ENCODE peak calls at places on chromosomes 3 and 15, in ten cellular contexts. H, K, D, G, Z, N, E, V, X and O are unnamed samples. For H3K36me3, the result is how much of the 10 kb centered on the place peaks cover.

GRCh38 chr3:145355175-145355574 is 805.8 kb downstream of the PLOD2 start:
- DNase-seq in H (no peak), N (no peak), K (no peak), G (no peak), D (no peak), E (no peak), X (no peak), V (no peak), Z (no peak), O (no peak)

GRCh38 chr15:75606711-75607684 is 18.5 kb downstream of the SNUPN start:
- DNase-seq in G (no peak), N (peak), K (no peak), E (no peak), X (no peak), Z (no peak), H (peak), V (no peak), D (no peak), O (no peak)

GRCh38 chr15:79310985-79311900 is at the start of gene TMED3:
- DNase-seq in K (peak), Z (peak), H (peak), G (peak), E (peak), N (peak), V (peak), D (peak), X (peak), O (peak)

GRCh38 chr3:48034000-48034516 is 17.8 kb upstream of the MAP4 start:
- DNase-seq in D (no peak), X (no peak), H (no peak), G (no peak), N (no peak), K (no peak), Z (no peak), E (peak), V (no peak), O (no peak)

GRCh38 chr3:149134560-149134959 is 5.1 kb downstream of the HPS3 start:
- DNase-seq in X (peak), H (no peak), Z (no peak), K (no peak), V (no peak), G (no peak), N (no peak), E (peak), D (no peak), O (no peak)

GRCh38 chr15:98720036-98720435 is 71.7 kb downstream of the IGF1R start:
- DNase-seq in X (no peak), E (no peak), N (no peak), Z (no peak), D (no peak), K (no peak), G (no peak), V (no peak), H (no peak), O (no peak)

GRCh38 chr3:128996200-128996599 is 2.3 kb upstream of the CFAP92 start:
- DNase-seq in K (no peak), H (no peak), N (no peak), G (no peak), Z (no peak), X (no peak), D (no peak), E (no peak), V (no peak), O (no peak)

GRCh38 chr3:66475386-66476020 is 25.3 kb downstream of the LRIG1 start:
- DNase-seq in H (no peak), K (no peak), Z (no peak), D (no peak), N (no peak), G (no peak), V (no peak), X (no peak), E (no peak), O (peak)

GRCh38 chr3:8595935-8596262 is 48.7 kb downstream of the SSUH2 start:
- DNase-seq in H (no peak), N (no peak), X (no peak), E (no peak), Z (no peak), D (no peak), V (no peak), G (no peak), K (no peak), O (no peak)

GRCh38 chr3:61591300-61591699 is 29.9 kb downstream of the PTPRG start:
- DNase-seq in H (no peak), Z (no peak), V (no peak), K (no peak), N (no peak), G (no peak), X (no peak), D (no peak), E (no peak), O (no peak)

GRCh38 chr3:50536471-50537180 is 30.9 kb downstream of the C3orf18 start:
- DNase-seq in N (no peak), G (no peak), D (no peak), E (no peak), X (no peak), Z (no peak), V (no peak), H (no peak), K (no peak), O (no peak)

GRCh38 chr3:100744671-100745070 is 35.4 kb downstream of the TFG start:
- DNase-seq in G (no peak), Z (no peak), E (no peak), K (peak), D (no peak), N (no peak), V (no peak), H (no peak), X (no peak), O (no peak)

GRCh38 chr3:100737334-100737733 is 28.0 kb downstream of the TFG start:
- DNase-seq in D (no peak), N (no peak), G (no peak), X (no peak), H (no peak), E (peak), V (no peak), K (peak), Z (no peak), O (no peak)

GRCh38 chr3:100745617-100746016 is 36.3 kb downstream of the TFG start:
- DNase-seq in V (no peak), E (no peak), X (no peak), N (no peak), G (no peak), H (no peak), K (no peak), Z (no peak), D (no peak), O (no peak)

GRCh38 chr3:100743535-100743934 is 34.2 kb downstream of the TFG start:
- DNase-seq in E (no peak), G (no peak), N (no peak), H (no peak), V (no peak), D (no peak), X (no peak), Z (no peak), K (no peak), O (no peak)

DNA sequence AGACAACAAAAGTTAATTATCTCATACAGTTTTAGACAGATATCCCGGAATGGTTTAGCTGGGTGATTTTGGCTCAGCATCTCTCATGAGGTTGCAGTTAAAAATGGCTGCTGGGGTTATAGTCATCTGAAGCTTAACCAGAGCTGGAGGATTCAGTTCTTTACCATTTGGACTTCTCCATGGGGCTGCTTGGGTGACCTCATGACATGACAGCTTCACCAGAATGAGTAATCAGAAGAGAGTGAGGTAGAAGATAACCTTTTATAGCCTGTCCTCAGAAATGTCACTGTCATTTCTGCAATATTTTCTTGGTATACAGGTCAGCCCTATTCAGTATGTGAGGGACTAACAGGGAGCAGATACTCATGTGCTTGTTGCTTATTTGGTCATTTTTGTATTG is 30.9 kb downstream of the TFG start:
- DNase-seq in K (no peak), E (no peak), Z (no peak), H (no peak), N (no peak), X (no peak), G (no peak), D (no peak), V (no peak), O (no peak)
- H3K36me3 ChIP-seq in K (under half), E (under half), Z (under half), H (half or more), N (under half), X (half or more), G (under half), D (half or more), V (under half), O (under half)

GRCh38 chr3:68163054-68163453 is 508.6 kb upstream of the SUCLG2 start:
- DNase-seq in N (no peak), D (no peak), V (no peak), X (no peak), K (no peak), G (no peak), H (no peak), E (no peak), Z (no peak), O (no peak)

GRCh38 chr3:68163961-68164360 is 509.5 kb upstream of the SUCLG2 start:
- DNase-seq in H (no peak), K (no peak), V (no peak), X (no peak), N (no peak), Z (no peak), D (no peak), G (no peak), E (no peak), O (no peak)

GRCh38 chr3:68162644-68163043 is 508.2 kb upstream of the SUCLG2 start:
- DNase-seq in Z (no peak), X (no peak), V (no peak), E (no peak), H (no peak), N (no peak), D (no peak), K (no peak), G (no peak), O (no peak)
- H3K36me3 ChIP-seq in Z (under half), X (under half), V (under half), E (under half), H (under half), N (under half), D (under half), K (under half), G (under half), O (under half)

DNA sequence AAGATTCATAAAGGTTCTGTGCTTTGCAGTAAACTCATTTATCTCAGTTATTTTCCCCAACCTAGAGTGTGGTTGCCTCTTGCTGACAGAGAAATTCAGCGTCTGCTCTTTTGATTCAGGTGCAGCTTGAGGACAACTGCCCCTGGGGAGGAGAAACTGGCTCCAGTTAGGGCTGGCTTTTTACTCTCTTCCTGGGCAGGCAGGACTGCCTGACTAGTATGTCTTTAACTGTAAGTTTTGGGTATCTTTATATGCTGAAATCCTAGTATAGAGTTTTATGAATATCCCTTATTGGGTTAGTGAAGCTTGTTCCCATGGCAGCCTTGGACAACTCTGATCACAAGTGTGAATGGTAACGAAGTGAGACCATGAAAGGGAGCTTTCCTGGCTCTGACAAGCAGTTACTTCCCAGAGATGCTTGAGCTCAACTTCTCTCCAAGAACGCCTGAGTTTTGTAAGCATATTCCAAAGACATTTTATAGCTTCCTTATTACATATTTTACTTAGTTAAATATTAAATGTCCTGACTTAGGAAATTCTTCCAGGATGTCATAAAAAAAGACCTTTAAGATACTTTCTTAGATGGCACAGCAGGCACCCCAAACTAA is 27.1 kb downstream of the CCNB2 start:
- DNase-seq in G (no peak), E (no peak), K (no peak), X (no peak), V (no peak), H (no peak), Z (no peak), N (no peak), D (no peak), O (peak)
- H3K36me3 ChIP-seq in G (under half), E (under half), K (under half), X (under half), V (under half), H (under half), Z (under half), N (under half), D (under half), O (under half)

GRCh38 chr15:66025972-66026371 is 156.7 kb downstream of the RAB11A start:
- DNase-seq in V (no peak), N (no peak), E (no peak), X (no peak), H (no peak), K (peak), G (no peak), D (no peak), Z (no peak), O (no peak)

GRCh38 chr15:66024116-66024515 is 154.8 kb downstream of the RAB11A start:
- DNase-seq in H (no peak), Z (no peak), V (no peak), N (no peak), E (no peak), X (no peak), D (no peak), G (no peak), K (no peak), O (no peak)

GRCh38 chr15:66027268-66027806 is 158.0 kb downstream of the RAB11A start:
- DNase-seq in N (no peak), E (no peak), D (no peak), K (no peak), H (no peak), V (no peak), Z (no peak), X (no peak), G (no peak), O (peak)

GRCh38 chr15:66023322-66023972 is 154.2 kb downstream of the RAB11A start:
- DNase-seq in X (no peak), E (no peak), G (no peak), V (no peak), D (no peak), K (no peak), N (no peak), Z (no peak), H (no peak), O (no peak)

DNA sequence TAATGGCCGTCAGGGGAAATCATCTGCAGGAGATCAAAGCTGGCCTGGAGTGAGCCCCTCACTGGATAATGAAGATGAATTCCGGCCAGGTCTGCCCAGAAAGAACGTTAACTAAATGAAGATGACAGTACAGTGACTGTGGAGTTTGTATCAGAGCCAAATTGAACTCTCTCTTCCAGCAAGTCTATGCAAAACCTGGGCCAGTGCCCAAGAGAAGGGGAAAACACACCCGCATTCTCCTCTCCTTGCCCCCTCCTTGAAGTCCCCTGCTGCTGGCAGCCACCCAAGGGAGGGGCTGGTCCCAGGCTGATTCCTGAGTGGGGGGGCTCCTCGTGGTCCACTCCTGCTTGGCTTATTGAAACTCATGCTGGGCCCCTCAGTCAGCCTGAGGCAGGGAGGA is 155.7 kb downstream of the RAB11A start:
- DNase-seq in X (no peak), H (no peak), K (no peak), E (no peak), N (no peak), D (no peak), V (no peak), Z (no peak), G (no peak), O (no peak)
- H3K36me3 ChIP-seq in X (under half), H (under half), K (under half), E (under half), N (under half), D (under half), V (under half), Z (under half), G (under half), O (under half)

GRCh38 chr3:197835509-197835908 is 44.5 kb downstream of the LRCH3 start:
- DNase-seq in X (no peak), E (no peak), Z (no peak), N (no peak), K (no peak), G (no peak), D (no peak), H (no peak), V (no peak), O (no peak)

GRCh38 chr3:197830308-197830966 is 39.4 kb downstream of the LRCH3 start:
- DNase-seq in Z (no peak), H (no peak), G (no peak), V (no peak), K (no peak), E (no peak), D (no peak), N (no peak), X (no peak), O (no peak)

GRCh38 chr3:197833930-197834715 is 43.1 kb downstream of the LRCH3 start:
- DNase-seq in Z (no peak), K (no peak), E (no peak), N (no peak), G (no peak), D (no peak), V (no peak), H (no peak), X (no peak), O (no peak)

GRCh38 chr3:197829397-197830045 is 38.5 kb downstream of the LRCH3 start:
- DNase-seq in V (no peak), Z (no peak), D (no peak), H (no peak), N (no peak), X (no peak), K (no peak), G (no peak), E (no peak), O (no peak)

DNA sequence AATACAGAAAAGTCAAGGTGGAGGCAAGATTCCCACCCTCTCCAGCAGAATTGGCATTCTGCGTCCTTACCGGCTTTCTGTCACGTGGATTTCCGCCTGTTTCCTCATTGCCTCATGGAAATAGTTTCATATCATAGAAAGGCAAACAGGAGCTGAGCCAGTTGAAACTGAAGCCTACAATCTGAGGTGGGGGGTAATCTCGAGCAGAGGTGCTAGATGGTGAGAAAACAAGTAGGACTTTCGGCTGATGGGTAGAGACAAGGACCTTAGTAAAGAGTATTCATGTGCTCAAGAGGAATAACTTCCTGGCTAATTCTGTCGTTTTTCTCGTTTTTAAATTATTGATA is 39.9 kb downstream of the LRCH3 start:
- DNase-seq in X (no peak), N (no peak), K (no peak), Z (no peak), G (no peak), E (no peak), D (no peak), H (no peak), V (no peak), O (no peak)
- H3K36me3 ChIP-seq in X (half or more), N (under half), K (under half), Z (under half), G (under half), E (under half), D (half or more), H (half or more), V (under half), O (under half)

GRCh38 chr3:39086066-39086657 is 21.3 kb downstream of the GORASP1 start:
- DNase-seq in G (no peak), K (no peak), E (no peak), Z (no peak), X (no peak), D (no peak), V (no peak), H (no peak), N (no peak), O (no peak)

GRCh38 chr3:39088456-39088855 is 19.0 kb downstream of the GORASP1 start:
- DNase-seq in H (no peak), Z (no peak), E (no peak), D (no peak), X (no peak), G (no peak), V (no peak), N (no peak), K (no peak), O (no peak)

GRCh38 chr3:39079530-39079929 is 27.7 kb downstream of the WDR48 start:
- DNase-seq in E (no peak), K (no peak), H (no peak), N (no peak), V (no peak), G (no peak), D (no peak), Z (no peak), X (no peak), O (no peak)

DNA sequence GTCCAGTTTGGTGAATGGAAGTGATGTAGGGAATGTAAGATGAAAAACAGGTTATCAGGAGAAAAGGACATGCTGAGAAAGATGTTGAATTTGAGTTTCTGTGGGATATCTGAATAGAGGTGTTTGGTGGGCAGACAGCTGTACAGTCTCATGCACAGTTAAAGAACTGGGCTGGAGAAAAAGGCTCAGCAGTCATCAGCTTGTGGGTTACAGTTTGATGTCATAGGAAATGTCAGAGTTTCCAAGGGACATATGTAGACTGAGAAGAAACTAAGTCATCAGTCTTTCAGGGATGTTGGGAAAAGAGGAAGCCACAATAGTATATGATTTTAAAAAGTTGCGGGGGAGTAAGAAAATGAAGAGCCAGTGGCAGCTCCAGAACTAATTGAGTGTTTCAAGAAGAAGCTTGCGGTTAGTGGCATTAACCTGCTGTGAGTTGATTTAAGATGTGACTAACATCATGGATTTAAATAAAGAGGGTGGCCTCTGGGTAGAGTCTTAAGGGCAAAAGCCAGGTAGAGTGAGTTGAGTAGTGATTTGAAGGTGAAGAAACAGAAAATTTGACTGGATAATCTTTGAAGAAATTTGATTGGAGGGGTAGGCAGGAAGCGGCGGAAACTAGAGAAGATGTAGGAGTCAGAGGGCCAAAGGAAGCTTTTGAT is 24.6 kb downstream of the GORASP1 start:
- DNase-seq in D (no peak), V (no peak), N (no peak), K (no peak), H (no peak), E (no peak), G (no peak), Z (no peak), X (no peak), O (no peak)
- H3K36me3 ChIP-seq in D (half or more), V (under half), N (under half), K (under half), H (half or more), E (under half), G (under half), Z (under half), X (under half), O (under half)

DNA sequence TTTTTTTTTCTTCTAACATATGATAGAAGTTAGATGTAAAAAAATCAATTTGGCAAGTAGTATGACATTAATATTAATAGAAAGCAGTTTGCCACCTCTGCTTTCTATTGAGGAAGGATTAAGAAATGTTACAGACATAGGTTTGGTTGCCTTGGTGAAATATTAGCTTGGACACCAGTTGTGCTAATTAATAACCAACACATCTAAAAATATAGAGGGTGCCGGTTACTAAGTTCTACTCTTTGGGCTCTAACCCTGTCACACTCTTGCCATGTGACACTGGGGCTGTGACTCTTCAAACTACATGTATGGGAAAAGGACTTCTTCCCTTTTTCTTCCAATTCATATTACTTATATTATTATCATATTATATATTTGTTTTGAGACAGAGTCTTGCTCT is 64.4 kb downstream of the TRIM71 start:
- DNase-seq in D (no peak), N (no peak), X (no peak), V (no peak), K (no peak), E (no peak), G (no peak), Z (no peak), H (no peak), O (no peak)
- H3K36me3 ChIP-seq in D (under half), N (under half), X (under half), V (under half), K (under half), E (under half), G (under half), Z (under half), H (under half), O (under half)